ENCODE peak calls at places on chromosomes 6 and 20, in eight cellular contexts. K is K562; C is GM23248; A is aorta; J is CD4-positive, CD25-positive, alpha-beta regulatory T cell; P is DND-41; S is naive thymus-derived CD4-positive, alpha-beta T cell; I is heart right ventricle. B is an unnamed sample.

GRCh38 chr6:166433096-166433495 is 50.4 kb upstream of the MPC1 start:
- DNase-seq in J (no peak), K (no peak), I (no peak), S (no peak), P (no peak), C (no peak), A (peak; percentile 26), B (no peak)

GRCh38 chr20:63746766-63747315 is 7.3 kb downstream of the SLC2A4RG start:
- DNase-seq in A (no peak), I (no peak), P (no peak), C (no peak), S (no peak), K (no peak), J (no peak), B (no peak)

GRCh38 chr6:87661503-87661902 is 40.5 kb downstream of the AKIRIN2 start:
- DNase-seq in K (no peak), C (peak; percentile 51), J (no peak), I (no peak), S (no peak), A (no peak), P (no peak), B (no peak)

GRCh38 chr6:36590237-36590636 is 3.9 kb upstream of the SRSF3 start:
- DNase-seq in K (no peak), A (no peak), C (peak; percentile 87), I (no peak), P (no peak), S (no peak), J (no peak), B (no peak)

GRCh38 chr6:145080651-145081050 is 654.7 kb downstream of the EPM2A start:
- DNase-seq in I (no peak), A (no peak), K (no peak), J (no peak), S (no peak), C (no peak), P (no peak), B (no peak)

GRCh38 chr20:37627060-37627766 is 66.6 kb upstream of the CTNNBL1 start:
- DNase-seq in S (no peak), P (peak; percentile 75), K (peak; percentile 54), J (peak; percentile 38), C (peak; percentile 63), A (no peak), I (peak; percentile 52), B (peak; percentile 23)

GRCh38 chr6:63272397-63272796 is 47.4 kb downstream of the LGSN start:
- DNase-seq in J (peak; percentile 2), S (no peak), C (peak; percentile 46), K (no peak), A (no peak), I (no peak), P (no peak), B (no peak)

GRCh38 chr20:1005452-1006027 is 3.4 kb upstream of the RSPO4 start:
- DNase-seq in S (no peak), A (no peak), P (peak; percentile 24), J (peak; percentile 49), K (peak; percentile 71), C (peak; percentile 34), I (no peak), B (peak; percentile 28)

GRCh38 chr6:33860706-33861474 is 57.1 kb upstream of the MLN start:
- DNase-seq in P (peak; percentile 10), K (no peak), A (no peak), S (peak; percentile 59), C (peak; percentile 75), J (peak; percentile 88), I (no peak), B (no peak)

GRCh38 chr6:146985111-146985510 is 219.1 kb upstream of the STXBP5 start:
- DNase-seq in J (no peak), K (peak; percentile 28), A (no peak), I (no peak), S (no peak), C (peak; percentile 26), P (no peak), B (no peak)

GRCh38 chr20:43722153-43722505 is 4.7 kb downstream of the GTSF1L start:
- DNase-seq in C (no peak), S (peak; percentile 81), P (no peak), J (peak; percentile 77), K (no peak), I (no peak), A (no peak), B (no peak)

GRCh38 chr20:38156888-38157634 is 8.0 kb downstream of the TGM2 start:
- DNase-seq in K (no peak), P (no peak), S (no peak), A (peak; percentile 77), J (no peak), C (peak; percentile 41), I (peak; percentile 68), B (no peak)

GRCh38 chr6:10725716-10726115 is 2.8 kb downstream of the TMEM14C start:
- DNase-seq in K (no peak), S (no peak), P (no peak), A (no peak), I (no peak), C (no peak), J (no peak), B (no peak)

GRCh38 chr20:56328861-56329260 is 29.9 kb upstream of the FAM210B start:
- DNase-seq in I (no peak), C (peak; percentile 47), S (no peak), P (peak; percentile 62), A (no peak), K (no peak), J (no peak), B (no peak)

GRCh38 chr20:63215101-63216040 is 560 bp downstream of the YTHDF1 start:
- DNase-seq in A (no peak), K (peak; percentile 78), J (peak; percentile 46), I (no peak), P (peak; percentile 40), C (peak; percentile 80), S (no peak), B (peak; percentile 25)

GRCh38 chr20:59891581-59891980 is 41.9 kb downstream of the SYCP2 start:
- DNase-seq in S (no peak), P (no peak), I (no peak), C (no peak), K (no peak), A (no peak), J (no peak), B (no peak)

GRCh38 chr20:8161262-8162071 is 29.4 kb downstream of the PLCB1 start:
- DNase-seq in P (no peak), C (peak; percentile 77), S (no peak), J (no peak), K (no peak), I (no peak), A (no peak), B (peak; percentile 45)

DNA sequence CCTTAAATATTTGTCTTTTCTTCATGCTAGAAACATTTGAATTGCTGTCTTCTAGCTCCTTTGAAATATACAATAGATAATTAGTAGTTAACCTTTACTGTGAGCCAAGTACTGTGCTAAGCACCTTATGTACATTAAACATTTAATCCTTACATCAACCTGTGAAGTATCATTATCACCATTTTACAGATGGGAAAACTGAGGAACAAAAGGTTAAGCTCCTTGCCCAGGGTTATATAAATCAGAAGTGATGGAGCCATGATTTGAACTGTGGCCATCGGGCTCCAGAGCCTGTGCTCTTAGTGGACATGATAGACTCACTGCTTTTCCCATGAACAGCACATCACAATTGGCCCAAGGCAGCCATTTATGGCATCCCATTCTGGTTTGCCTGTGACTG is 140.9 kb downstream of the UNC5CL start:
- DNase-seq in P (no peak), C (no peak), A (no peak), K (no peak), I (no peak), J (no peak), S (no peak), B (no peak)
- H3K4me1 ChIP-seq in P (no peaks in the 10 kb centered on the region), C (peaks cover 3% of the 10 kb centered on the region), A (peaks cover 5% of the 10 kb centered on the region), K (no peaks in the 10 kb centered on the region), I (no peaks in the 10 kb centered on the region), J (no peaks in the 10 kb centered on the region), S (no peaks in the 10 kb centered on the region), B (peaks cover 44% of the 10 kb centered on the region)

GRCh38 chr20:46374383-46374782 is 32.0 kb downstream of the ELMO2 start:
- DNase-seq in C (no peak), P (no peak), K (no peak), A (no peak), S (no peak), I (no peak), J (no peak), B (no peak)
- H3K36me3 ChIP-seq in C (peaks cover 50% of the 10 kb centered on the region), P (peaks cover 91% of the 10 kb centered on the region), K (peaks cover 70% of the 10 kb centered on the region), A (peaks cover 23% of the 10 kb centered on the region), S (peaks cover 37% of the 10 kb centered on the region), I (peaks cover 76% of the 10 kb centered on the region), J (peaks cover 94% of the 10 kb centered on the region), B (peaks cover 52% of the 10 kb centered on the region)

DNA sequence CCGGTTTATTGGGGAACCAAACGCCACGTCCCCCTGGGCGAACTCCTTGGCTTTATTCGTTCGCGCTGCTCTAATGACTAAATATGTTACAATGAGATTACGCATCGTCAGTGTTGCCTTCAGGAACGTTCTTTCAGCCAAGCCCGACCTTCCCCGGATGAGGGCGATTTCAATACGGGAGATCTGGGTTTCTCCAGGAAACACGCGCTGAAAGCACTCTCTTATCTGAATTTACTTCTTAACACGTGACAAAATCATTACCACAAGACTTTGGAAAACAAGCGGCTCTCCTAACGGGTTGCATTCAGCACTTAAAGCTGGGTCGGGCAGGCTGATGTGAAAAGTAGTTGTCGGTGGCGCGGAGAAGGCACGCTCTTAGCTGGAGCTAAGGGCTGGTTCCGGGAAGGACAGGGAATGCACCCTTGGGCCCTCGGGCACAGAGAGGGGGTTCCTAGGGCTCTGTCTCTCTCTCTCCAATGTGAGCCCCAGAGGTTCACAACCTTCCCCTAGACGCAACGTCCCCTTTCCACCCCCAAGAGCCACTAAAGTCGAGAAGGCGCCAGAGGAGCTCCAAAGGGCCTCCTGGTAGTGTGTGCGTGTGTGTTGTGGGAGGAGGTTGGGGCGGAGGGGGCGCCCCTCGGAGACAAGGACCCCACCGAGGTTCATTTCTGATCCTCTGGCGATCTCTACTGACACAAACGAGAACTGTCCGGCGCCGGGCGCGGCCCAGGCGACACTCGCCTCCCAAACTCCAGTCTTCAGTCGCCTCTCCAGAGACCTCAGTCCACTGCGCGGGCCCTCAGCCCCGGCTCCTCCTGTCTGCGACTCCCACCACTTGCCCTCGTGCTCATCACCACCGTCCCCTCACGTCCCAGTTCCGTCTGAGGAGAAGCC is 7.1 kb upstream of the NKX2-2 start:
- DNase-seq in K (no peak), C (peak; percentile 61), A (no peak), J (no peak), I (no peak), P (no peak), S (no peak), B (no peak)
- H3K4me1 ChIP-seq in K (no peaks in the 10 kb centered on the region), C (no peaks in the 10 kb centered on the region), A (no peaks in the 10 kb centered on the region), J (peaks cover 48% of the 10 kb centered on the region), I (peaks cover 16% of the 10 kb centered on the region), P (no peaks in the 10 kb centered on the region), S (peaks cover 19% of the 10 kb centered on the region), B (peaks cover 19% of the 10 kb centered on the region)

DNA sequence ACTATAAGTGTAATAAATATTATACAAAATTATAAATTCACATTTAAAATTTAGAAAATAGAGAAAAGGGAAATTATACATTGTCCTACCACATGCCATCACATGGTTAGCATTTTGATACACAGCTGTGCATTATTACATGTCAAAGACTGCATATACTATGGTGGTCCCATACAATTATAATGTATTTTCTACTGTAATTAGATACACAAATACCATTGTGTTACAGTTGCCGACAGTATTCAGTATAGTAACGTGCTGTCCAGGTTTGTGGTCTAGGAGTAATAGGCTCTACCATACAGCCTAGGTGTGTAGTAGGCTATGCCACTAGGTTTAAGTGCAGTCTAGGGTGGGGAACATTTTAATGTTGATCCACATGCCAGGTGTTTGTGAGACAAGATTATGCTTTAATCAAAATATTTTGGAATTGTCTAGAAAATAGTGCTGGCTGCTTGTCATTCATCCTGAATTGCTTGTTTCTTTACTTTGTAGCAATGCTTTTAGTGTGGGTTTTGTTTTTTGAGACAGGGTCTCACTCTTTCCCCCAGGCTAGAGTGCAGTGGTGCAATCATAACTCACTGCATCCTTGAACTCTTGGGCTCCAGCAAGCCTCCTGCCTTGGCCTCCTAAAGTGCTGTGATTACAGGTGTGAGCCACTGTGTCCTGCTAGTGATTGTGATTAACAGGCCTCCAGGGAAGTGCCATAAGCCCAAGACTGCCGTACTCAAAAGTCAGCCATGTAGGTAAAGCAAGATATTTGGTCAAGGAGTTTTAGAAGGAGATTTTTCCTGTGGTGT is 39.0 kb downstream of the DSTN start:
- DNase-seq in C (no peak), S (no peak), K (no peak), J (no peak), A (no peak), P (no peak), I (no peak), B (no peak)
- H3K36me3 ChIP-seq in C (peaks cover 22% of the 10 kb centered on the region), S (no peaks in the 10 kb centered on the region), K (peaks cover 15% of the 10 kb centered on the region), J (peaks cover 18% of the 10 kb centered on the region), A (peaks cover 8% of the 10 kb centered on the region), P (peaks cover 7% of the 10 kb centered on the region), I (peaks cover 19% of the 10 kb centered on the region), B (no peaks in the 10 kb centered on the region)

B was measured in body of pancreas.